ENCODE peak calls at places on chromosomes 5 and 9, in ten cellular contexts. A, Y, Z, J, G, K, I, W, T and V are unnamed samples.

GRCh38 chr5:74341221-74341620 is 299.3 kb downstream of the ENC1 start:
- DNase-seq in A (no peak), Y (no peak), Z (no peak), J (no peak), G (no peak), K (no peak), I (no peak), W (no peak), T (no peak), V (no peak)

GRCh38 chr5:79791843-79792242 is 102.2 kb downstream of the CMYA5 start:
- DNase-seq in A (no peak), Y (no peak), Z (no peak), J (no peak), G (no peak), K (no peak), I (no peak), W (no peak), T (no peak), V (peak)

GRCh38 chr9:20507431-20507830 is 114.9 kb downstream of the MLLT3 start:
- DNase-seq in A (peak), Y (no peak), Z (no peak), J (no peak), G (no peak), K (no peak), I (no peak), W (no peak), T (no peak), V (no peak)

GRCh38 chr9:123349691-123350480 is 6.1 kb upstream of the CRB2 start:
- DNase-seq in A (peak), Y (peak), Z (peak), J (peak), G (no peak), K (no peak), I (peak), W (peak), T (peak), V (peak)

GRCh38 chr9:87327567-87328125 is 170.0 kb upstream of the DAPK1 start:
- DNase-seq in A (no peak), Y (no peak), Z (no peak), J (no peak), G (no peak), K (no peak), I (no peak), W (no peak), T (no peak), V (no peak)

GRCh38 chr9:5631021-5631420 is 2.1 kb downstream of the RIC1 start:
- DNase-seq in A (peak), Y (no peak), Z (no peak), J (no peak), G (no peak), K (no peak), I (no peak), W (no peak), T (no peak), V (no peak)

GRCh38 chr9:6788175-6789016 is 30.6 kb downstream of the KDM4C start:
- DNase-seq in A (peak), Y (no peak), Z (peak), J (peak), G (no peak), K (no peak), I (peak), W (no peak), T (peak), V (no peak)

GRCh38 chr9:69718218-69718617 is 41.6 kb downstream of the PTAR1 start:
- DNase-seq in A (no peak), Y (no peak), Z (no peak), J (no peak), G (no peak), K (no peak), I (no peak), W (no peak), T (peak), V (no peak)

GRCh38 chr5:140795259-140795641 is 598 bp downstream of the PCDHA2 start:
- DNase-seq in A (peak), Y (no peak), Z (no peak), J (peak), G (no peak), K (no peak), I (no peak), W (no peak), T (no peak), V (no peak)

GRCh38 chr5:179668404-179668803 is 12.4 kb downstream of the CBY3 start:
- DNase-seq in A (peak), Y (peak), Z (peak), J (peak), G (no peak), K (no peak), I (peak), W (no peak), T (peak), V (peak)

GRCh38 chr5:109876941-109877669 is 187.4 kb downstream of the MAN2A1 start:
- DNase-seq in A (peak), Y (no peak), Z (peak), J (no peak), G (no peak), K (no peak), I (no peak), W (no peak), T (no peak), V (no peak)

GRCh38 chr5:138963763-138964371 is 88.7 kb upstream of the LRRTM2 start:
- DNase-seq in A (no peak), Y (no peak), Z (no peak), J (no peak), G (no peak), K (no peak), I (no peak), W (no peak), T (no peak), V (no peak)

GRCh38 chr5:153565822-153566221 is 75.4 kb downstream of the GRIA1 start:
- DNase-seq in A (peak), Y (no peak), Z (peak), J (no peak), G (no peak), K (no peak), I (no peak), W (no peak), T (no peak), V (no peak)

GRCh38 chr5:17241635-17242034 is 24.2 kb downstream of the BASP1 start:
- DNase-seq in A (no peak), Y (no peak), Z (no peak), J (no peak), G (no peak), K (no peak), I (no peak), W (no peak), T (no peak), V (no peak)

GRCh38 chr5:66442951-66443445 is 153.2 kb upstream of the MAST4 start:
- DNase-seq in A (peak), Y (no peak), Z (no peak), J (no peak), G (no peak), K (no peak), I (no peak), W (no peak), T (no peak), V (no peak)

GRCh38 chr5:93304391-93304790 is 276.6 kb downstream of the NR2F1-AS1 start:
- DNase-seq in A (no peak), Y (no peak), Z (no peak), J (no peak), G (no peak), K (no peak), I (no peak), W (no peak), T (no peak), V (no peak)

GRCh38 chr5:89417515-89417914 is 534.5 kb upstream of the MEF2C start:
- DNase-seq in A (no peak), Y (no peak), Z (no peak), J (no peak), G (no peak), K (no peak), I (no peak), W (no peak), T (no peak), V (no peak)

GRCh38 chr5:174737335-174737734 is 13.0 kb downstream of the MSX2 start:
- DNase-seq in A (no peak), Y (no peak), Z (peak), J (no peak), G (no peak), K (no peak), I (no peak), W (no peak), T (no peak), V (no peak)

GRCh38 chr5:174736351-174736721 is 12.0 kb downstream of the MSX2 start:
- DNase-seq in A (peak), Y (no peak), Z (peak), J (no peak), G (no peak), K (no peak), I (no peak), W (no peak), T (no peak), V (no peak)

GRCh38 chr5:174735498-174736350 is 11.3 kb downstream of the MSX2 start:
- DNase-seq in A (no peak), Y (no peak), Z (no peak), J (no peak), G (peak), K (no peak), I (peak), W (no peak), T (no peak), V (peak)

GRCh38 chr5:174734571-174735497 is 10.5 kb downstream of the MSX2 start:
- DNase-seq in A (no peak), Y (no peak), Z (no peak), J (no peak), G (no peak), K (no peak), I (no peak), W (no peak), T (no peak), V (no peak)

DNA sequence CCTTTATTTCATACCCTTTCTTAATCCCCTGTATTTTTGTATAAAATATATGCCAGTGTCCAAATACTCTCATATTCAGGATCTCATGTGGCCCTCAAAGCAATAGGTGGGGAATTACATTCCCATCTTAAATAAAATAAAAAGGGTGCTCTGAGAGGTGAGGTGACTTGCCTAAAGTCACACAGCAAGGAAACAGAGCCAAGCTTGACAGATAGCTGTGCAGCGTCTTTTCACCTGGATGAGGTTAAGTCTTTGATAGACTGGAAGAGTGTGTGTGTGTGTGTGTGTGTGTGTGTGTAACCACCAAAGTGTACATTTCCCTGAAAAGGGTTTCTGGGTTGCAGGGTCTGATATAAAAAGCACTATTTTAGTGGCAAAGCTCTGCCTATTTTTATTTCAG is 12.4 kb downstream of the MSX2 start:
- DNase-seq in A (no peak), Y (no peak), Z (no peak), J (no peak), G (no peak), K (no peak), I (no peak), W (no peak), T (no peak), V (no peak)
- TF ChIP-seq CTCF in A (no peak), Y (no peak), Z (no peak), J (no peak), G (no peak), K (no peak), I (no peak), W (no peak), T (no peak), V (no peak)

GRCh38 chr5:1132570-1132969 is 20.7 kb upstream of the SLC12A7 start:
- DNase-seq in A (no peak), Y (no peak), Z (no peak), J (no peak), G (no peak), K (no peak), I (no peak), W (no peak), T (no peak), V (no peak)

GRCh38 chr5:1133510-1134255 is 21.8 kb upstream of the SLC12A7 start:
- DNase-seq in A (no peak), Y (no peak), Z (no peak), J (no peak), G (no peak), K (no peak), I (no peak), W (no peak), T (no peak), V (no peak)

GRCh38 chr5:1135696-1136525 is 24.0 kb upstream of the SLC12A7 start:
- DNase-seq in A (no peak), Y (no peak), Z (no peak), J (no peak), G (no peak), K (no peak), I (no peak), W (no peak), T (no peak), V (no peak)

GRCh38 chr5:1133108-1133507 is 21.2 kb upstream of the SLC12A7 start:
- DNase-seq in A (no peak), Y (no peak), Z (no peak), J (no peak), G (no peak), K (no peak), I (no peak), W (no peak), T (no peak), V (no peak)

GRCh38 chr5:1134478-1134877 is 22.6 kb upstream of the SLC12A7 start:
- DNase-seq in A (no peak), Y (no peak), Z (no peak), J (no peak), G (no peak), K (no peak), I (no peak), W (no peak), T (no peak), V (peak)
- TF ChIP-seq CTCF in A (no peak), Y (no peak), Z (no peak), J (no peak), G (no peak), K (peak), I (no peak), W (no peak), T (peak), V (peak)

DNA sequence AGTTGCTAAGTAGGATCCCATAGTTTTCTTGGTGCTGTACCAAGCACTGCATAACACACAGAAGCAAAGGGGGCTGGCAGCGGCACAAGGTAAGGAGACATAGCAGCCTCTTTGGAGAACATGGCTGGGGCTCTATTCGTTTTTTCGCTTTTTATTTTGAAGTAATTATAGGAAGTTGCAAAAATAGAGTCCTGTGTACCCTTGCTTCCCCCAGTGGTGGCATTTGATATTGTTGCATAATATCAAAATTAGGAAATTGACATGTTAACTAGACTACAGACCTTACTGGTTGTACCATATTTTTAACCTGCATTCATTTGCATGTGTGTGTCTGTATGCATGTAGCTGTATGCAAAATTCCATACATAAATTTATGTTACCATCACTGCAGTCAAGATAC is 6.6 kb upstream of the UBQLN1 start:
- DNase-seq in A (no peak), Y (no peak), Z (no peak), J (no peak), G (no peak), K (no peak), I (no peak), W (no peak), T (no peak), V (no peak)
- TF ChIP-seq CTCF in A (peak), Y (peak), Z (peak), J (peak), G (no peak), K (peak), I (peak), W (peak), T (peak), V (peak)

GRCh38 chr5:127216906-127217675 is 73.5 kb upstream of the MEGF10 start:
- DNase-seq in A (no peak), Y (no peak), Z (no peak), J (no peak), G (no peak), K (no peak), I (no peak), W (no peak), T (no peak), V (no peak)
- TF ChIP-seq CTCF in A (no peak), Y (no peak), Z (no peak), J (no peak), G (no peak), K (no peak), I (no peak), W (no peak), T (no peak), V (no peak)

GRCh38 chr9:132407196-132407595 is 556 bp upstream of the TTF1 start:
- DNase-seq in A (no peak), Y (no peak), Z (no peak), J (no peak), G (no peak), K (no peak), I (no peak), W (no peak), T (no peak), V (no peak)

GRCh38 chr9:132409828-132410528 is at the start of gene CFAP77:
- DNase-seq in A (peak), Y (peak), Z (peak), J (peak), G (peak), K (peak), I (peak), W (peak), T (peak), V (peak)

GRCh38 chr9:132406554-132407122 is at the start of gene TTF1:
- DNase-seq in A (peak), Y (peak), Z (peak), J (peak), G (peak), K (peak), I (peak), W (peak), T (peak), V (peak)

GRCh38 chr9:132410642-132411041 is 631 bp downstream of the CFAP77 start:
- DNase-seq in A (no peak), Y (peak), Z (no peak), J (no peak), G (no peak), K (no peak), I (no peak), W (no peak), T (no peak), V (no peak)

GRCh38 chr9:132408521-132408920 is 1.5 kb upstream of the CFAP77 start:
- DNase-seq in A (no peak), Y (no peak), Z (no peak), J (no peak), G (no peak), K (peak), I (no peak), W (no peak), T (no peak), V (no peak)
- TF ChIP-seq CTCF in A (no peak), Y (no peak), Z (no peak), J (no peak), G (no peak), K (no peak), I (no peak), W (no peak), T (no peak), V (no peak)

DNA sequence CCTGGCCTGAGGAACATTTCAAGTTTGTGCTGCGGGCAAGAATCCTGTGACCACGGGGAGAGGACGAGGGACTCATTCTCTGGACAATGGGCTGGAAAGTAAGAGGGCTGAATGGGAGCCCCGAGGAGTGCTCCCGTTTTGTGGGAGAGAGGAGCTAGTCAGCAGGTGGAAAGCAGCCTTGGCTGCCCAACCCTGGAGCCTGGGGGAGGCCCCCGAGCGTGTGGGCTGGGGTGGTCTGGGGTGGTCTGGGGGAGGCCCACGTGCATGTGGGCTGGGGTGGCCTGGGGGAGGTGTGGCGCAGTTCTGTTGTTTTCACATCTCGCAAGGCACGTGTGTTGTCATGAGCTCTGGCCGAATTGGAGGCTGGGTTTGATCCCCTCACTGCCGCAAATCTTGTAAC is 27.5 kb downstream of the EHMT1 start:
- DNase-seq in A (no peak), Y (no peak), Z (no peak), J (no peak), G (no peak), K (peak), I (no peak), W (no peak), T (no peak), V (no peak)
- TF ChIP-seq CTCF in A (no peak), Y (no peak), Z (no peak), J (no peak), G (no peak), K (no peak), I (no peak), W (no peak), T (no peak), V (no peak)

GRCh38 chr5:149002761-149003689 is 59.8 kb downstream of the SH3TC2 start:
- DNase-seq in A (peak), Y (no peak), Z (peak), J (no peak), G (no peak), K (no peak), I (no peak), W (no peak), T (no peak), V (no peak)
- TF ChIP-seq CTCF in A (peak), Y (no peak), Z (peak), J (no peak), G (no peak), K (peak), I (peak), W (no peak), T (no peak), V (no peak)

DNA sequence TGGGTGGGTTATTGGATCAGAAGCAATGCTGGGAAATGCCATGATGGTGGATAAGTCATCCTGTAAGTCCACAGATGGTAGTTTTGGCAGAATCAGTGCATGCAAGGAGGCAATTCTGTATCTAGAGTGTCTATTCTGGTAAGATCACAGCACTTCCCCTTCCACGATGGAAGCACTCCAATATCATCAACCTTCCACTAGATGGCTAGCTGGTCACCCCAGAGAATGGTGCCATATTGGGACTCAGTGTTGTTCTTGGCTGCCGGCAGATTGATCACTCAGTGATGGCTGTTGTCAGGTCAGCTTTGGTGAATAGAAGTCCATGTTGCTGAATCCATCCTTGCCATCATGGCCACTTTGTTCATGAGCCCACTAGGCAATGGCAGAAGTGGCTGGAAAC is 553.5 kb downstream of the CSNK1G3 start:
- DNase-seq in A (no peak), Y (no peak), Z (no peak), J (no peak), G (no peak), K (no peak), I (no peak), W (no peak), T (no peak), V (no peak)
- TF ChIP-seq CTCF in A (no peak), Y (no peak), Z (no peak), J (no peak), G (no peak), K (no peak), I (no peak), W (no peak), T (no peak), V (no peak)

GRCh38 chr9:35814106-35814840 is 569 bp downstream of the HINT2 start:
- DNase-seq in A (peak), Y (peak), Z (peak), J (peak), G (peak), K (peak), I (no peak), W (no peak), T (peak), V (peak)
- TF ChIP-seq CTCF in A (peak), Y (no peak), Z (peak), J (no peak), G (no peak), K (peak), I (no peak), W (no peak), T (peak), V (peak)